ENCODE peak calls at places on chromosomes 12 and 14, in ten cellular contexts. P is neural crest cell, V is left ventricle myocardium inferior, M is pancreas, Y is GM20000, A is heart right ventricle, G is IMR-90, C is hepatocyte, W is AG04449, K is kidney epithelial cell. U is an unnamed sample.

GRCh38 chr12:129594098-129594497 is 309.7 kb downstream of the TMEM132D start:
- DNase-seq in M (no peak), W (no peak), G (no peak), P (no peak), V (no peak), C (no peak), Y (no peak), A (no peak), K (no peak), U (no peak)

GRCh38 chr12:121775501-121775900 is 18.0 kb downstream of the RHOF start:
- DNase-seq in Y (no peak), C (peak), W (no peak), G (no peak), V (no peak), A (no peak), M (no peak), P (no peak), K (no peak), U (no peak)

GRCh38 chr12:91216871-91217270 is 34.3 kb upstream of the DCN start:
- DNase-seq in M (no peak), W (no peak), V (no peak), G (peak), P (no peak), C (peak), Y (no peak), A (no peak), K (no peak), U (no peak)

GRCh38 chr12:7150841-7151240 is 20.7 kb downstream of the CLSTN3 start:
- DNase-seq in Y (no peak), W (no peak), G (no peak), A (no peak), M (no peak), P (no peak), K (no peak), V (no peak), C (no peak), U (no peak)

GRCh38 chr14:93720076-93720815 is 68.0 kb downstream of the PRIMA1 start:
- DNase-seq in Y (no peak), C (no peak), V (no peak), W (no peak), P (no peak), K (no peak), G (no peak), M (no peak), A (no peak), U (no peak)

GRCh38 chr12:47573146-47573659 is 132.6 kb downstream of the RPAP3 start:
- DNase-seq in P (no peak), K (no peak), G (no peak), M (no peak), Y (no peak), W (no peak), V (no peak), A (no peak), C (no peak), U (no peak)

GRCh38 chr14:58298880-58299664 is 717 bp downstream of the ARID4A start:
- DNase-seq in P (peak), C (peak), A (peak), M (peak), V (peak), W (no peak), K (no peak), G (no peak), Y (peak), U (no peak)

GRCh38 chr12:21941522-21942376 is 523 bp upstream of the ABCC9 start:
- DNase-seq in A (peak), M (peak), P (peak), V (peak), K (no peak), W (no peak), G (peak), C (peak), Y (no peak), U (no peak)

DNA sequence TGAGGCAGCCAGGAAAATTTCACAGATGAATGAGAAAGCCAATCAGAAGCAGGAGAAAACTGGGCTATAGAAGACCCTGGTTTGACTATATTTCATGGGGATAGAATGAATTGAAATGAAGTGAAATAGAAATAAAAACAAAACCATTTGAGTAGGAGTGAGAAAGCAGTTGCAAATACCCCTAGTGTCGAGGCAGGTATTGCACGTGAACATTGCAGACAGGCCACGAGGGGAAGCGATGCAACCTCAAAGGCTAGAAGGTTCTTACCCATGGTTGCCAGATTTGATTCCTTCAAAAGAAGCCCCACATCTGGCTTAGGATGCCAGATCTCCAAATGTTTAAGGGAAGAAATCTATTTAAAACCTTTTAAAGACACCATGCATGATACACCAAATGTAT is 648.9 kb downstream of the VRK1 start:
- DNase-seq in W (no peak), C (no peak), M (no peak), P (no peak), Y (no peak), G (no peak), V (no peak), K (no peak), A (no peak), U (no peak)
- TF ChIP-seq CTCF in W (no peak), C (no peak), M (no peak), P (no peak), Y (no peak), G (no peak), V (no peak), K (no peak), A (no peak), U (no peak)

GRCh38 chr12:60980558-60980957 is 1279.6 kb upstream of the USP15 start:
- DNase-seq in W (no peak), A (no peak), V (no peak), Y (no peak), P (no peak), M (no peak), K (no peak), G (no peak), C (no peak), U (no peak)

GRCh38 chr12:60981473-60981872 is 1278.7 kb upstream of the USP15 start:
- DNase-seq in K (no peak), P (no peak), V (no peak), M (no peak), C (no peak), A (no peak), W (no peak), G (no peak), Y (no peak), U (no peak)

GRCh38 chr12:60977966-60978365 is 1282.2 kb upstream of the USP15 start:
- DNase-seq in A (no peak), K (no peak), C (no peak), P (no peak), Y (no peak), G (no peak), W (no peak), V (no peak), M (no peak), U (no peak)
- TF ChIP-seq CTCF in A (no peak), K (no peak), C (peak), P (peak), Y (no peak), G (no peak), W (no peak), V (no peak), M (no peak), U (no peak)

GRCh38 chr12:53950789-53951576 is 3.7 kb upstream of the HOXC12 start:
- DNase-seq in M (no peak), P (no peak), Y (no peak), V (no peak), K (no peak), G (no peak), W (no peak), C (no peak), A (no peak), U (no peak)

GRCh38 chr12:53951577-53952334 is 2.9 kb upstream of the HOXC12 start:
- DNase-seq in M (no peak), G (no peak), K (no peak), C (no peak), P (no peak), W (no peak), A (no peak), V (no peak), Y (no peak), U (no peak)

GRCh38 chr12:53949631-53950440 is 4.9 kb upstream of the HOXC12 start:
- DNase-seq in Y (no peak), V (no peak), C (no peak), G (no peak), K (no peak), W (no peak), M (no peak), A (no peak), P (no peak), U (no peak)

GRCh38 chr12:53948650-53949593 is 5.8 kb upstream of the HOXC12 start:
- DNase-seq in M (no peak), G (no peak), Y (no peak), A (no peak), P (no peak), W (no peak), V (no peak), K (no peak), C (no peak), U (no peak)

DNA sequence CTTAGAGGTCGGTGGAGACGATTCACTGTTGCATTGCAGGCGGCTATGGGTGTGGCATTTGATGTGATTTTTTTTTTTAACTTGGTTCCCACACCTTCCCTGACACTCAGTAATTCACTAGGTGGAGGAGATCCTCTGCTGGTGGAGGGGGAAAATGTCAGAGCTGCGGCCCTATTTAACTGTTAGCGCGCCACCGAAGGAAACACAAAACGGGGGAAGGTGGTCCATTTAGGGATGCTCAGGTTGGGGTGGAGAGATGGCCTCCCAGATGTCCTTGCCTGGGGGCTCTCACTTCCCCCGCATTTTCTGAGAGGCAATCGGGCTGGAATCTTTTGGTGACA is 4.3 kb upstream of the HOXC12 start:
- DNase-seq in W (no peak), P (no peak), M (no peak), G (no peak), V (no peak), A (no peak), K (no peak), C (no peak), Y (no peak), U (no peak)
- TF ChIP-seq CTCF in W (no peak), P (no peak), M (no peak), G (no peak), V (no peak), A (no peak), K (no peak), C (no peak), Y (no peak), U (no peak)

GRCh38 chr12:10615532-10615931 is 2.1 kb upstream of the MAGOHB start:
- DNase-seq in A (no peak), P (no peak), G (no peak), C (no peak), W (no peak), K (no peak), V (no peak), Y (no peak), M (no peak), U (no peak)
- TF ChIP-seq CTCF in A (no peak), P (peak), G (no peak), C (no peak), W (no peak), K (no peak), V (no peak), Y (no peak), M (no peak), U (peak)

GRCh38 chr14:74313601-74314000 is 10.9 kb upstream of the ABCD4 start:
- DNase-seq in P (no peak), V (no peak), W (no peak), G (no peak), A (no peak), K (no peak), C (no peak), Y (no peak), M (no peak), U (no peak)

GRCh38 chr14:74308695-74309094 is 6.0 kb upstream of the ABCD4 start:
- DNase-seq in P (no peak), Y (no peak), M (no peak), K (no peak), W (no peak), G (no peak), C (no peak), V (no peak), A (no peak), U (no peak)

GRCh38 chr14:74314576-74314975 is 11.8 kb upstream of the ABCD4 start:
- DNase-seq in V (no peak), G (no peak), K (no peak), P (no peak), W (no peak), Y (no peak), M (no peak), A (no peak), C (no peak), U (no peak)

GRCh38 chr14:74309125-74309654 is 6.5 kb upstream of the ABCD4 start:
- DNase-seq in V (no peak), C (no peak), W (no peak), K (no peak), P (no peak), Y (no peak), A (no peak), M (no peak), G (no peak), U (no peak)
- TF ChIP-seq CTCF in V (no peak), C (no peak), W (no peak), K (no peak), P (no peak), Y (no peak), A (no peak), M (no peak), G (no peak), U (no peak)

GRCh38 chr12:75491169-75491568 is 10.6 kb downstream of the GLIPR1 start:
- DNase-seq in K (no peak), Y (no peak), G (no peak), M (no peak), P (no peak), W (no peak), V (no peak), A (no peak), C (no peak), U (no peak)

GRCh38 chr12:75489187-75489586 is 8.6 kb downstream of the GLIPR1 start:
- DNase-seq in P (no peak), Y (no peak), K (no peak), V (no peak), A (no peak), M (no peak), G (no peak), W (no peak), C (no peak), U (no peak)

GRCh38 chr12:75489613-75490210 is 9.2 kb downstream of the GLIPR1 start:
- DNase-seq in W (no peak), C (no peak), P (no peak), A (no peak), G (peak), K (no peak), V (no peak), M (no peak), Y (no peak), U (peak)

GRCh38 chr12:75487310-75487709 is 6.8 kb downstream of the GLIPR1 start:
- DNase-seq in P (no peak), G (no peak), Y (no peak), A (no peak), M (no peak), K (no peak), W (no peak), C (no peak), V (no peak), U (no peak)

GRCh38 chr12:75488553-75488952 is 8.0 kb downstream of the GLIPR1 start:
- DNase-seq in A (no peak), W (no peak), G (peak), P (no peak), V (no peak), K (no peak), Y (no peak), C (peak), M (no peak), U (peak)
- TF ChIP-seq CTCF in A (peak), W (peak), G (peak), P (peak), V (peak), K (peak), Y (peak), C (peak), M (no peak), U (peak)

GRCh38 chr14:30283822-30284446 is 275.0 kb upstream of the G2E3 start:
- DNase-seq in C (peak), V (no peak), P (peak), K (no peak), W (no peak), A (no peak), M (no peak), Y (peak), G (peak), U (peak)
- TF ChIP-seq CTCF in C (peak), V (peak), P (peak), K (peak), W (peak), A (peak), M (peak), Y (peak), G (peak), U (peak)

GRCh38 chr14:100072783-100073346 is 7.6 kb downstream of the EVL start:
- DNase-seq in Y (peak), W (no peak), A (no peak), P (no peak), V (no peak), C (no peak), M (no peak), G (no peak), K (no peak), U (no peak)
- TF ChIP-seq CTCF in Y (peak), W (no peak), A (no peak), P (no peak), V (no peak), C (peak), M (no peak), G (no peak), K (peak), U (no peak)

DNA sequence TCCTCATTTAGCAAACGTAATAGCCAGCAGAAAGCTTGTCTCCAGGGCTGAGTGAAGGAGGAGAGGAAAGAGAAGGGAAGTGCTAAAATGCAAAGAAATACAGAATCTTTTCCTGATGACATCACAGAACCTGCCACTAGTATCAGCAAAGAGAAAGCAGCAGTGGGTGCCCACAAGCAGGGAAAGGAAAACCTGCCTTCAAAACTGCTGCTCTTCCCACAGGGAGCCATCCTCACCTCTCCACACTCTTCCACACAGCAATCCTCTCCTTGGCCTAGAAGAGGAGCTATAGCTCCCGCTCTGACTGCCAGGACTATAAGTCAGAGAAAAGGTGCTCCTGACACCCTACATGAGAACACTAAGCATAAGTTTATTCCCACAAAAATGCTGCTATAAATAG is 11.3 kb downstream of the MED13L start:
- DNase-seq in V (no peak), M (no peak), K (no peak), Y (no peak), A (no peak), C (peak), W (no peak), P (no peak), G (peak), U (peak)
- TF ChIP-seq CTCF in V (no peak), M (no peak), K (peak), Y (no peak), A (peak), C (peak), W (peak), P (no peak), G (peak), U (no peak)

GRCh38 chr14:64841121-64841611 is 38.5 kb downstream of the SPTB start:
- DNase-seq in G (peak), M (no peak), P (no peak), C (peak), V (no peak), W (peak), K (peak), Y (no peak), A (peak), U (peak)
- TF ChIP-seq CTCF in G (peak), M (no peak), P (peak), C (peak), V (peak), W (peak), K (peak), Y (no peak), A (peak), U (peak)

U was measured in HFFc6.